ENCODE peak calls at places on chromosomes 16 and 17, in seven cellular contexts. One of them, this sample, is unnamed.

GRCh38 chr16:52456368-52456767 is 90.6 kb downstream of the TOX3 start:
- DNase-seq in NCI-H1105 treated with DMSO at 0.1 percent for 48 hours: no peak
- DNase-seq in NCI-H2171 treated with DMSO at 0.1 percent for 48 hours: no peak
- DNase-seq in fibroblast of the aortic adventitia: no peak
- DNase-seq in amniotic stem cell: no peak
- DNase-seq in posterior cingulate gyrus: no peak
- DNase-seq in activated naive CD4-positive, alpha-beta T cell treated with anti-CD3 and anti-CD28 coated beads, Interleukin-2, amount 50 U/mL, for 16 hours: no peak
- DNase-seq in this sample: no peak

GRCh38 chr16:23801387-23801786 is 34.4 kb upstream of the PRKCB start:
- DNase-seq in NCI-H1105 treated with DMSO at 0.1 percent for 48 hours: peak
- DNase-seq in NCI-H2171 treated with DMSO at 0.1 percent for 48 hours: peak
- DNase-seq in fibroblast of the aortic adventitia: peak
- DNase-seq in amniotic stem cell: peak
- DNase-seq in posterior cingulate gyrus: peak
- DNase-seq in activated naive CD4-positive, alpha-beta T cell treated with anti-CD3 and anti-CD28 coated beads, Interleukin-2, amount 50 U/mL, for 16 hours: peak
- DNase-seq in this sample: no peak

GRCh38 chr16:56513972-56514371 is 5.9 kb downstream of the BBS2 start:
- DNase-seq in NCI-H1105 treated with DMSO at 0.1 percent for 48 hours: peak
- DNase-seq in NCI-H2171 treated with DMSO at 0.1 percent for 48 hours: peak
- DNase-seq in fibroblast of the aortic adventitia: peak
- DNase-seq in amniotic stem cell: no peak
- DNase-seq in posterior cingulate gyrus: no peak
- DNase-seq in activated naive CD4-positive, alpha-beta T cell treated with anti-CD3 and anti-CD28 coated beads, Interleukin-2, amount 50 U/mL, for 16 hours: peak
- DNase-seq in this sample: no peak

GRCh38 chr17:39643271-39643670 is 6.3 kb downstream of the STARD3 start:
- DNase-seq in NCI-H1105 treated with DMSO at 0.1 percent for 48 hours: no peak
- DNase-seq in NCI-H2171 treated with DMSO at 0.1 percent for 48 hours: no peak
- DNase-seq in fibroblast of the aortic adventitia: no peak
- DNase-seq in amniotic stem cell: no peak
- DNase-seq in posterior cingulate gyrus: no peak
- DNase-seq in activated naive CD4-positive, alpha-beta T cell treated with anti-CD3 and anti-CD28 coated beads, Interleukin-2, amount 50 U/mL, for 16 hours: no peak
- DNase-seq in this sample: no peak

GRCh38 chr16:80654094-80654862 is 113.5 kb downstream of the DYNLRB2 start:
- DNase-seq in NCI-H1105 treated with DMSO at 0.1 percent for 48 hours: no peak
- DNase-seq in NCI-H2171 treated with DMSO at 0.1 percent for 48 hours: no peak
- DNase-seq in fibroblast of the aortic adventitia: no peak
- DNase-seq in amniotic stem cell: no peak
- DNase-seq in posterior cingulate gyrus: no peak
- DNase-seq in activated naive CD4-positive, alpha-beta T cell treated with anti-CD3 and anti-CD28 coated beads, Interleukin-2, amount 50 U/mL, for 16 hours: no peak
- DNase-seq in this sample: no peak

GRCh38 chr17:49976828-49977202 is 7.8 kb downstream of the DLX4 start:
- DNase-seq in NCI-H1105 treated with DMSO at 0.1 percent for 48 hours: no peak
- DNase-seq in NCI-H2171 treated with DMSO at 0.1 percent for 48 hours: no peak
- DNase-seq in fibroblast of the aortic adventitia: no peak
- DNase-seq in amniotic stem cell: no peak
- DNase-seq in posterior cingulate gyrus: no peak
- DNase-seq in activated naive CD4-positive, alpha-beta T cell treated with anti-CD3 and anti-CD28 coated beads, Interleukin-2, amount 50 U/mL, for 16 hours: no peak
- DNase-seq in this sample: no peak

GRCh38 chr16:56633535-56633934 is 1.1 kb downstream of the MT1M start:
- DNase-seq in NCI-H1105 treated with DMSO at 0.1 percent for 48 hours: no peak
- DNase-seq in NCI-H2171 treated with DMSO at 0.1 percent for 48 hours: no peak
- DNase-seq in fibroblast of the aortic adventitia: no peak
- DNase-seq in amniotic stem cell: no peak
- DNase-seq in posterior cingulate gyrus: no peak
- DNase-seq in activated naive CD4-positive, alpha-beta T cell treated with anti-CD3 and anti-CD28 coated beads, Interleukin-2, amount 50 U/mL, for 16 hours: no peak
- DNase-seq in this sample: no peak

GRCh38 chr16:72597938-72598337 is 426.0 kb upstream of the PMFBP1 start:
- DNase-seq in NCI-H1105 treated with DMSO at 0.1 percent for 48 hours: no peak
- DNase-seq in NCI-H2171 treated with DMSO at 0.1 percent for 48 hours: no peak
- DNase-seq in fibroblast of the aortic adventitia: no peak
- DNase-seq in amniotic stem cell: no peak
- DNase-seq in posterior cingulate gyrus: no peak
- DNase-seq in activated naive CD4-positive, alpha-beta T cell treated with anti-CD3 and anti-CD28 coated beads, Interleukin-2, amount 50 U/mL, for 16 hours: no peak
- DNase-seq in this sample: no peak

GRCh38 chr16:4847774-4848587 is 700 bp downstream of the UBN1 start:
- DNase-seq in NCI-H1105 treated with DMSO at 0.1 percent for 48 hours: no peak
- DNase-seq in NCI-H2171 treated with DMSO at 0.1 percent for 48 hours: peak
- DNase-seq in fibroblast of the aortic adventitia: peak
- DNase-seq in amniotic stem cell: peak
- DNase-seq in posterior cingulate gyrus: no peak
- DNase-seq in activated naive CD4-positive, alpha-beta T cell treated with anti-CD3 and anti-CD28 coated beads, Interleukin-2, amount 50 U/mL, for 16 hours: peak
- DNase-seq in this sample: peak

GRCh38 chr17:48500435-48501426 is 30.1 kb downstream of the HOXB1 start:
- DNase-seq in NCI-H1105 treated with DMSO at 0.1 percent for 48 hours: no peak
- DNase-seq in NCI-H2171 treated with DMSO at 0.1 percent for 48 hours: no peak
- DNase-seq in fibroblast of the aortic adventitia: peak
- DNase-seq in amniotic stem cell: no peak
- DNase-seq in posterior cingulate gyrus: no peak
- DNase-seq in activated naive CD4-positive, alpha-beta T cell treated with anti-CD3 and anti-CD28 coated beads, Interleukin-2, amount 50 U/mL, for 16 hours: no peak
- DNase-seq in this sample: no peak

GRCh38 chr17:58331815-58332719 is 3.5 kb upstream of the TSPOAP1 start:
- DNase-seq in NCI-H1105 treated with DMSO at 0.1 percent for 48 hours: no peak
- DNase-seq in NCI-H2171 treated with DMSO at 0.1 percent for 48 hours: no peak
- DNase-seq in fibroblast of the aortic adventitia: no peak
- DNase-seq in amniotic stem cell: no peak
- DNase-seq in posterior cingulate gyrus: no peak
- DNase-seq in activated naive CD4-positive, alpha-beta T cell treated with anti-CD3 and anti-CD28 coated beads, Interleukin-2, amount 50 U/mL, for 16 hours: peak
- DNase-seq in this sample: no peak

GRCh38 chr16:3182608-3183444 is 5.2 kb upstream of the OR1F1 start:
- DNase-seq in NCI-H1105 treated with DMSO at 0.1 percent for 48 hours: no peak
- DNase-seq in NCI-H2171 treated with DMSO at 0.1 percent for 48 hours: peak
- DNase-seq in fibroblast of the aortic adventitia: peak
- DNase-seq in amniotic stem cell: no peak
- DNase-seq in posterior cingulate gyrus: no peak
- DNase-seq in activated naive CD4-positive, alpha-beta T cell treated with anti-CD3 and anti-CD28 coated beads, Interleukin-2, amount 50 U/mL, for 16 hours: peak
- DNase-seq in this sample: peak

GRCh38 chr17:67279115-67279514 is 34.1 kb upstream of the HELZ start:
- DNase-seq in NCI-H1105 treated with DMSO at 0.1 percent for 48 hours: no peak
- DNase-seq in NCI-H2171 treated with DMSO at 0.1 percent for 48 hours: no peak
- DNase-seq in fibroblast of the aortic adventitia: no peak
- DNase-seq in amniotic stem cell: no peak
- DNase-seq in posterior cingulate gyrus: no peak
- DNase-seq in activated naive CD4-positive, alpha-beta T cell treated with anti-CD3 and anti-CD28 coated beads, Interleukin-2, amount 50 U/mL, for 16 hours: no peak
- DNase-seq in this sample: no peak

GRCh38 chr16:54503011-54503410 is 216.4 kb upstream of the IRX3 start:
- DNase-seq in NCI-H1105 treated with DMSO at 0.1 percent for 48 hours: no peak
- DNase-seq in NCI-H2171 treated with DMSO at 0.1 percent for 48 hours: peak
- DNase-seq in fibroblast of the aortic adventitia: no peak
- DNase-seq in amniotic stem cell: no peak
- DNase-seq in posterior cingulate gyrus: no peak
- DNase-seq in activated naive CD4-positive, alpha-beta T cell treated with anti-CD3 and anti-CD28 coated beads, Interleukin-2, amount 50 U/mL, for 16 hours: no peak
- DNase-seq in this sample: no peak

GRCh38 chr17:50153650-50154575 is 3.4 kb upstream of the PPP1R9B start:
- DNase-seq in NCI-H1105 treated with DMSO at 0.1 percent for 48 hours: no peak
- DNase-seq in NCI-H2171 treated with DMSO at 0.1 percent for 48 hours: no peak
- DNase-seq in fibroblast of the aortic adventitia: peak
- DNase-seq in amniotic stem cell: no peak
- DNase-seq in posterior cingulate gyrus: no peak
- DNase-seq in activated naive CD4-positive, alpha-beta T cell treated with anti-CD3 and anti-CD28 coated beads, Interleukin-2, amount 50 U/mL, for 16 hours: no peak
- DNase-seq in this sample: no peak

GRCh38 chr16:53219795-53220194 is 165.0 kb downstream of the CHD9 start:
- DNase-seq in NCI-H1105 treated with DMSO at 0.1 percent for 48 hours: no peak
- DNase-seq in NCI-H2171 treated with DMSO at 0.1 percent for 48 hours: no peak
- DNase-seq in fibroblast of the aortic adventitia: peak
- DNase-seq in amniotic stem cell: no peak
- DNase-seq in posterior cingulate gyrus: no peak
- DNase-seq in activated naive CD4-positive, alpha-beta T cell treated with anti-CD3 and anti-CD28 coated beads, Interleukin-2, amount 50 U/mL, for 16 hours: no peak
- DNase-seq in this sample: no peak

GRCh38 chr17:48240122-48240521 is 132.6 kb downstream of the SNX11 start:
- DNase-seq in NCI-H1105 treated with DMSO at 0.1 percent for 48 hours: no peak
- DNase-seq in NCI-H2171 treated with DMSO at 0.1 percent for 48 hours: no peak
- DNase-seq in fibroblast of the aortic adventitia: no peak
- DNase-seq in amniotic stem cell: no peak
- DNase-seq in posterior cingulate gyrus: no peak
- DNase-seq in activated naive CD4-positive, alpha-beta T cell treated with anti-CD3 and anti-CD28 coated beads, Interleukin-2, amount 50 U/mL, for 16 hours: no peak
- DNase-seq in this sample: no peak

GRCh38 chr17:33396818-33397217 is 103.7 kb upstream of the ASIC2 start:
- DNase-seq in NCI-H1105 treated with DMSO at 0.1 percent for 48 hours: no peak
- DNase-seq in NCI-H2171 treated with DMSO at 0.1 percent for 48 hours: no peak
- DNase-seq in fibroblast of the aortic adventitia: no peak
- DNase-seq in amniotic stem cell: no peak
- DNase-seq in posterior cingulate gyrus: no peak
- DNase-seq in activated naive CD4-positive, alpha-beta T cell treated with anti-CD3 and anti-CD28 coated beads, Interleukin-2, amount 50 U/mL, for 16 hours: no peak
- DNase-seq in this sample: no peak

GRCh38 chr16:50340578-50340977 is 28.2 kb downstream of the BRD7 start:
- DNase-seq in NCI-H1105 treated with DMSO at 0.1 percent for 48 hours: no peak
- DNase-seq in NCI-H2171 treated with DMSO at 0.1 percent for 48 hours: no peak
- DNase-seq in fibroblast of the aortic adventitia: peak
- DNase-seq in amniotic stem cell: no peak
- DNase-seq in posterior cingulate gyrus: no peak
- DNase-seq in activated naive CD4-positive, alpha-beta T cell treated with anti-CD3 and anti-CD28 coated beads, Interleukin-2, amount 50 U/mL, for 16 hours: no peak
- DNase-seq in this sample: no peak

GRCh38 chr17:56499799-56500388 is 93.6 kb upstream of the NOG start:
- DNase-seq in NCI-H1105 treated with DMSO at 0.1 percent for 48 hours: peak
- DNase-seq in NCI-H2171 treated with DMSO at 0.1 percent for 48 hours: peak
- DNase-seq in fibroblast of the aortic adventitia: peak
- DNase-seq in amniotic stem cell: no peak
- DNase-seq in posterior cingulate gyrus: no peak
- DNase-seq in activated naive CD4-positive, alpha-beta T cell treated with anti-CD3 and anti-CD28 coated beads, Interleukin-2, amount 50 U/mL, for 16 hours: peak
- DNase-seq in this sample: no peak